ENCODE peak calls at places on chromosomes 5 and 9, in six cellular contexts. U is HTR-8/SVneo; X is psoas muscle; Z is CD4-positive, alpha-beta T cell; G is stimulated activated naive CD8-positive, alpha-beta T cell treated with anti-CD3 and anti-CD28 coated beads, Interleukin-15, Interleukin-2, amounts not matched to agents 100 U/mL and 50 U/mL, for 24 hours; V is fibroblast of lung. R is an unnamed sample.
A peak's percentile ranks its signal among the peaks of the same experiment; 100 is the strongest.

GRCh38 chr9:136703231-136703870 is 9.0 kb upstream of the DIPK1B start:
- DNase-seq in U (no peak), X (no peak), Z (no peak), G (no peak), V (no peak), R (no peak)

GRCh38 chr5:16946725-16947124 is 10.6 kb upstream of the MYO10 start:
- DNase-seq in U (no peak), X (no peak), Z (no peak), G (no peak), V (no peak), R (no peak)

GRCh38 chr5:107478068-107478641 is 192.6 kb downstream of the EFNA5 start:
- DNase-seq in U (no peak), X (no peak), Z (no peak), G (no peak), V (no peak), R (no peak)

GRCh38 chr5:180173875-180174586 is 35.0 kb downstream of the RASGEF1C start:
- DNase-seq in U (no peak), X (no peak), Z (no peak), G (no peak), V (peak; percentile 89), R (no peak)

GRCh38 chr9:137128158-137129088 is 10.5 kb upstream of the GRIN1 start:
- DNase-seq in U (no peak), X (no peak), Z (no peak), G (peak; percentile 38), V (no peak), R (peak; percentile 65)

GRCh38 chr5:120479066-120479465 is 15.0 kb downstream of the PRR16 start:
- DNase-seq in U (peak; percentile 5), X (no peak), Z (no peak), G (no peak), V (peak; percentile 48), R (no peak)

GRCh38 chr5:73280386-73280785 is 107.4 kb downstream of the TMEM174 start:
- DNase-seq in U (no peak), X (no peak), Z (no peak), G (no peak), V (no peak), R (no peak)

GRCh38 chr9:22141906-22142305 is 132.8 kb upstream of the CDKN2B start:
- DNase-seq in U (no peak), X (no peak), Z (no peak), G (no peak), V (peak; percentile 89), R (no peak)

GRCh38 chr9:69888876-69889585 is 68.4 kb downstream of the CFAP95 start:
- DNase-seq in U (no peak), X (no peak), Z (no peak), G (no peak), V (no peak), R (no peak)

GRCh38 chr9:33254211-33254610 is 10.3 kb downstream of the BAG1 start:
- DNase-seq in U (no peak), X (no peak), Z (no peak), G (no peak), V (no peak), R (no peak)

GRCh38 chr5:57232293-57233033 is 58.6 kb downstream of the GPBP1 start:
- DNase-seq in U (no peak), X (no peak), Z (no peak), G (no peak), V (peak; percentile 7), R (no peak)

GRCh38 chr9:3342159-3342777 is 183.5 kb downstream of the RFX3 start:
- DNase-seq in U (no peak), X (no peak), Z (no peak), G (no peak), V (peak; percentile 62), R (no peak)

GRCh38 chr9:12416736-12417135 is 276.4 kb upstream of the TYRP1 start:
- DNase-seq in U (no peak), X (no peak), Z (no peak), G (no peak), V (no peak), R (no peak)

GRCh38 chr5:158856794-158857193 is 242.9 kb downstream of the EBF1 start:
- DNase-seq in U (no peak), X (no peak), Z (no peak), G (no peak), V (no peak), R (no peak)

GRCh38 chr5:29002481-29002880 is 1964.1 kb upstream of the CDH9 start:
- DNase-seq in U (no peak), X (no peak), Z (no peak), G (no peak), V (no peak), R (no peak)

GRCh38 chr5:56585973-56586740 is 229.2 kb upstream of the MAP3K1 start:
- DNase-seq in U (no peak), X (peak; percentile 59), Z (no peak), G (no peak), V (peak; percentile 13), R (no peak)

GRCh38 chr9:69175488-69175872 is 1.4 kb downstream of the TJP2 start:
- DNase-seq in U (no peak), X (no peak), Z (no peak), G (no peak), V (no peak), R (no peak)

GRCh38 chr9:114058688-114059046 is 19.4 kb downstream of the AMBP start:
- DNase-seq in U (no peak), X (no peak), Z (no peak), G (no peak), V (no peak), R (no peak)

GRCh38 chr5:157271740-157272271 is 5.9 kb downstream of the CYFIP2 start:
- DNase-seq in U (no peak), X (no peak), Z (peak; percentile 74), G (peak; percentile 86), V (no peak), R (peak; percentile 98)

GRCh38 chr5:109585012-109585599 is 104.6 kb upstream of the MAN2A1 start:
- DNase-seq in U (no peak), X (no peak), Z (no peak), G (no peak), V (peak; percentile 74), R (no peak)

GRCh38 chr5:17694922-17695321 is 60.7 kb downstream of the TAF11L14 start:
- DNase-seq in U (no peak), X (no peak), Z (no peak), G (no peak), V (no peak), R (no peak)

GRCh38 chr5:151647320-151647861 is 39.3 kb downstream of the SPARC start:
- DNase-seq in U (no peak), X (no peak), Z (no peak), G (no peak), V (no peak), R (no peak)

GRCh38 chr5:149429839-149430721 is 51.0 kb upstream of the IL17B start:
- DNase-seq in U (no peak), X (peak; percentile 75), Z (no peak), G (no peak), V (peak; percentile 34), R (peak; percentile 42)

GRCh38 chr9:29212590-29213373 is 1639.5 kb upstream of the C9orf72 start:
- DNase-seq in U (no peak), X (peak; percentile 38), Z (no peak), G (no peak), V (no peak), R (no peak)

GRCh38 chr5:77852514-77853352 is 76.6 kb upstream of the TBCA start:
- DNase-seq in U (peak; percentile 70), X (peak; percentile 76), Z (no peak), G (peak; percentile 52), V (peak; percentile 80), R (no peak)

GRCh38 chr5:72464071-72464470 is 43.1 kb downstream of the ZNF366 start:
- DNase-seq in U (no peak), X (no peak), Z (no peak), G (no peak), V (no peak), R (no peak)

GRCh38 chr5:160152901-160153300 is 33.7 kb upstream of the PWWP2A start:
- DNase-seq in U (no peak), X (no peak), Z (no peak), G (no peak), V (no peak), R (no peak)

GRCh38 chr5:66989286-66989685 is 207.3 kb downstream of the CD180 start:
- DNase-seq in U (no peak), X (no peak), Z (no peak), G (no peak), V (peak; percentile 91), R (no peak)